ENCODE peak calls at places on chromosomes 12 and 14, in seven cellular contexts. D is astrocyte of the spinal cord, I is uterus, J is body of pancreas, X is suprapubic skin, U is head of caudate nucleus, S is NCI-H1092 treated with DMSO at 0.1 percent for 48 hours. L is an unnamed sample.

GRCh38 chr14:96083667-96084320 is 44.6 kb downstream of the C14orf132 start:
- DNase-seq in D (no peak), I (no peak), J (peak), X (no peak), U (no peak), S (peak), L (no peak)

GRCh38 chr14:95460647-95461478 is 55.6 kb downstream of the SYNE3 start:
- DNase-seq in D (peak), I (peak), J (peak), X (no peak), U (peak), S (peak), L (peak)

GRCh38 chr12:30687265-30687986 is 8.2 kb downstream of the IPO8 start:
- DNase-seq in D (no peak), I (no peak), J (no peak), X (no peak), U (no peak), S (no peak), L (no peak)

GRCh38 chr12:96134200-96134599 is 60.0 kb upstream of the ELK3 start:
- DNase-seq in D (no peak), I (no peak), J (no peak), X (no peak), U (no peak), S (no peak), L (no peak)

GRCh38 chr14:73025544-73025943 is 1.4 kb downstream of the ZFYVE1 start:
- DNase-seq in D (no peak), I (no peak), J (no peak), X (no peak), U (no peak), S (no peak), L (no peak)

GRCh38 chr12:64318605-64319004 is 72.0 kb downstream of the C12orf56 start:
- DNase-seq in D (peak), I (no peak), J (peak), X (no peak), U (no peak), S (no peak), L (no peak)

GRCh38 chr14:91985008-91985407 is 37.5 kb upstream of the FBLN5 start:
- DNase-seq in D (peak), I (no peak), J (no peak), X (no peak), U (no peak), S (no peak), L (no peak)

GRCh38 chr12:45327823-45328383 is 112.0 kb downstream of the ANO6 start:
- DNase-seq in D (peak), I (no peak), J (no peak), X (no peak), U (no peak), S (no peak), L (no peak)

GRCh38 chr12:47742253-47742825 is 16.3 kb downstream of the RAPGEF3 start:
- DNase-seq in D (peak), I (peak), J (peak), X (no peak), U (peak), S (peak), L (peak)

GRCh38 chr12:122126713-122127597 is 47.1 kb downstream of the IL31 start:
- DNase-seq in D (no peak), I (no peak), J (no peak), X (no peak), U (no peak), S (no peak), L (no peak)

GRCh38 chr12:53485955-53486729 is 13.1 kb downstream of the MAP3K12 start:
- DNase-seq in D (no peak), I (peak), J (no peak), X (no peak), U (no peak), S (no peak), L (peak)

GRCh38 chr14:88203289-88203688 is 119.8 kb downstream of the KCNK10 start:
- DNase-seq in D (no peak), I (no peak), J (no peak), X (no peak), U (no peak), S (no peak), L (no peak)

GRCh38 chr14:92998957-92999356 is 76.0 kb downstream of the CHGA start:
- DNase-seq in D (no peak), I (peak), J (no peak), X (no peak), U (no peak), S (no peak), L (no peak)

GRCh38 chr14:81275305-81275950 is 54.7 kb upstream of the GTF2A1 start:
- DNase-seq in D (no peak), I (no peak), J (no peak), X (no peak), U (no peak), S (no peak), L (no peak)

GRCh38 chr14:50533806-50534205 is 1.4 kb upstream of the MAP4K5 start:
- DNase-seq in D (peak), I (no peak), J (no peak), X (no peak), U (no peak), S (no peak), L (no peak)

GRCh38 chr12:96244826-96245225 is 50.7 kb downstream of the ELK3 start:
- DNase-seq in D (no peak), I (peak), J (no peak), X (peak), U (no peak), S (no peak), L (no peak)

GRCh38 chr12:111066744-111067437 is 146.5 kb upstream of the MYL2 start:
- DNase-seq in D (no peak), I (no peak), J (no peak), X (no peak), U (no peak), S (no peak), L (no peak)

GRCh38 chr12:12505544-12506501 is 56.8 kb downstream of the DUSP16 start:
- DNase-seq in D (peak), I (peak), J (no peak), X (no peak), U (no peak), S (no peak), L (no peak)